ENCODE peak calls at places on chromosomes 5 and 9, in five cellular contexts. P, H, B, M and W are unnamed samples. For H3K27me3 and H3K4me1, the result is how much of the 10 kb centered on the place peaks cover.

GRCh38 chr5:96080557-96080956 is 118.9 kb upstream of the ELL2 start:
- DNase-seq in P (peak), H (no peak), B (no peak), M (no peak), W (no peak)

GRCh38 chr9:98147582-98147981 is 28.6 kb upstream of the TRIM14 start:
- DNase-seq in P (no peak), H (no peak), B (no peak), M (no peak), W (no peak)

GRCh38 chr5:135323701-135324132 is 75.3 kb downstream of the MACROH2A1 start:
- DNase-seq in P (no peak), H (no peak), B (no peak), M (no peak), W (no peak)

GRCh38 chr9:116269250-116269649 is 115.7 kb downstream of the PAPPA start:
- DNase-seq in P (peak), H (no peak), B (no peak), M (no peak), W (no peak)

GRCh38 chr5:82467006-82467561 is 188.9 kb upstream of the RPS23 start:
- DNase-seq in P (no peak), H (no peak), B (no peak), M (no peak), W (no peak)

GRCh38 chr9:14395300-14396082 is 81.5 kb upstream of the NFIB start:
- DNase-seq in P (no peak), H (no peak), B (no peak), M (peak), W (peak)

GRCh38 chr5:179272326-179273073 is 72.8 kb downstream of the ADAMTS2 start:
- DNase-seq in P (no peak), H (peak), B (no peak), M (peak), W (peak)

GRCh38 chr9:130791279-130791894 is 43.7 kb upstream of the ABL1 start:
- DNase-seq in P (no peak), H (no peak), B (no peak), M (no peak), W (no peak)

GRCh38 chr5:40033411-40033810 is 608.6 kb upstream of the DAB2 start:
- DNase-seq in P (no peak), H (no peak), B (no peak), M (no peak), W (no peak)

GRCh38 chr9:133113163-133113927 is 7.7 kb downstream of the RALGDS start:
- DNase-seq in P (peak), H (peak), B (peak), M (peak), W (peak)

GRCh38 chr9:36080519-36080918 is 43.8 kb downstream of the RECK start:
- DNase-seq in P (no peak), H (no peak), B (no peak), M (no peak), W (no peak)

GRCh38 chr5:171129308-171129707 is 179.7 kb upstream of the TLX3 start:
- DNase-seq in P (no peak), H (no peak), B (no peak), M (no peak), W (no peak)

GRCh38 chr5:31412324-31412723 is 119.6 kb downstream of the DROSHA start:
- DNase-seq in P (no peak), H (no peak), B (no peak), M (no peak), W (no peak)

GRCh38 chr9:124077915-124078572 is 66.5 kb downstream of the LHX2 start:
- DNase-seq in P (no peak), H (no peak), B (no peak), M (peak), W (no peak)

GRCh38 chr9:114538241-114538640 is 33.0 kb upstream of the WHRN start:
- DNase-seq in P (no peak), H (no peak), B (no peak), M (no peak), W (no peak)

GRCh38 chr5:168401880-168402279 is 84.4 kb upstream of the RARS1 start:
- DNase-seq in P (no peak), H (no peak), B (peak), M (no peak), W (no peak)

GRCh38 chr9:87958591-87958990 is 15.7 kb downstream of the CDK20 start:
- DNase-seq in P (no peak), H (no peak), B (no peak), M (no peak), W (no peak)

GRCh38 chr5:151709109-151709735 is 22.5 kb upstream of the SPARC start:
- DNase-seq in P (no peak), H (no peak), B (no peak), M (no peak), W (no peak)

GRCh38 chr9:115400801-115401200 is 282.8 kb upstream of the TNC start:
- DNase-seq in P (peak), H (no peak), B (no peak), M (no peak), W (peak)

GRCh38 chr9:136494012-136494411 is 11.2 kb upstream of the SEC16A start:
- DNase-seq in P (no peak), H (peak), B (no peak), M (no peak), W (no peak)

GRCh38 chr5:10988637-10989036 is 227.6 kb upstream of the DAP start:
- DNase-seq in P (no peak), H (no peak), B (no peak), M (no peak), W (no peak)

GRCh38 chr5:181059297-181060230 is 19.5 kb downstream of the BTNL9 start:
- DNase-seq in P (no peak), H (peak), B (no peak), M (no peak), W (no peak)
- H3K27me3 ChIP-seq in P (under half), H (under half), B (under half), M (half or more), W (under half)

GRCh38 chr5:153629027-153629426 is 138.6 kb downstream of the GRIA1 start:
- DNase-seq in P (peak), H (no peak), B (peak), M (no peak), W (no peak)
- H3K27ac ChIP-seq in P (peak), H (peak), B (no peak), M (peak), W (no peak)

GRCh38 chr9:34520096-34520495 is 2.7 kb downstream of the ENHO start:
- DNase-seq in P (no peak), H (no peak), B (no peak), M (no peak), W (no peak)

GRCh38 chr9:34518110-34518616 is 4.6 kb downstream of the ENHO start:
- DNase-seq in P (no peak), H (no peak), B (no peak), M (no peak), W (no peak)

GRCh38 chr9:34520505-34521385 is 2.0 kb downstream of the ENHO start:
- DNase-seq in P (no peak), H (no peak), B (no peak), M (no peak), W (no peak)

GRCh38 chr9:34518896-34519295 is 3.9 kb downstream of the ENHO start:
- DNase-seq in P (no peak), H (no peak), B (no peak), M (no peak), W (no peak)

GRCh38 chr9:34519321-34520020 is 3.3 kb downstream of the ENHO start:
- DNase-seq in P (no peak), H (no peak), B (no peak), M (no peak), W (no peak)
- H3K4me1 ChIP-seq in P (under half), H (under half), B (under half), M (under half), W (under half)

DNA sequence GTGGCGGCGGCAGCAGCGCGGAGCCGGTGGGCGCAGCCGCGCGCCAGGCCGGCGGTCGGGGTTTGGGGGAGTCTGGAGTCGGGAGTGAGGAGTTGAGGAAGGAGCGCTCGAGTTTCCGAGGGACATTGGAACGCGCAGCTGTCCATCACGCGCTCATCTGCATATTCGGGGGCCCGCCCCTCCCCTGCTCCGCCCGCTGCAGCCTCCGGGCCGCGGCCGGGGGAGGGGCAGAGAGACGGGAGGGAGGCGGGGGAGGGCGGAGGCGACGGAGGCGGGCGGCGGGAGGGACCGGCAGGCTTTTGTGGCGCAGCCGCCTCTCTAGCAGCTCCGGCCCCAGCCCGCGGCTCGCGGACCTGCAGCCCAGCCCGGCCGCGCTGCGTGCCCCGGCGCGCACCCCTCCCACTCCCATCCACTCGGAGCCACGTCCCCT is at the start of gene IRX2:
- DNase-seq in P (peak), H (peak), B (peak), M (peak), W (peak)
- H3K27me3 ChIP-seq in P (under half), H (half or more), B (under half), M (half or more), W (under half)

GRCh38 chr5:148860599-148860998 is 34.2 kb downstream of the ADRB2 start:
- DNase-seq in P (no peak), H (no peak), B (no peak), M (no peak), W (no peak)
- H3K27ac ChIP-seq in P (no peak), H (no peak), B (no peak), M (no peak), W (no peak)

DNA sequence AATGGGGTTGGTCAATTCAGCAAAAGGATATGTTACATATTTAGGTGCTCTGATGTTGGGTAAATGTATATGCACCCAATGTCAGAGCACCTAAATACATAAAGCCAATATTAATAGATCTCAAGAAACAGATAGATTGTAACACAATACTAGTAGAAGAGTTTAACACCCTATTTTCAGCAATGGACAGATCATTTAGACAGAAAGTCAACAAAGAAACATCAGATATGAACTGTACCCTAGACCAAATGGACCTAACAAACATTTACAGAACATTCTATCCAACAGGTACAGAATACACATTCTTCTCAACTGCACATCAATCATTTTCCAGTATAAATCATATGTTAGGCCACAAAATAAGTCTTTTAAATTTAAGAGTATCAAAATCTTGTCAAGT is 35.2 kb downstream of the FANCC start:
- DNase-seq in P (no peak), H (no peak), B (no peak), M (no peak), W (no peak)
- H3K4me1 ChIP-seq in P (under half), H (under half), B (under half), M (under half), W (under half)

GRCh38 chr5:32165-32564 is 59.8 kb upstream of the PLEKHG4B start:
- DNase-seq in P (no peak), H (no peak), B (no peak), M (no peak), W (no peak)
- H3K27me3 ChIP-seq in P (under half), H (under half), B (under half), M (under half), W (under half)